ENCODE peak calls at places on chromosomes 3 and 15, in four cellular contexts. H is HEK293T, R is GM12878, Q is K562. T is an unnamed sample.

GRCh38 chr3:141066593-141066860 is 15.4 kb downstream of the SPSB4 start:
- DNase-seq in H (no peak), R (no peak), Q (no peak), T (no peak)

GRCh38 chr3:65636326-65636725 is 402.4 kb downstream of the MAGI1 start:
- DNase-seq in H (no peak), R (no peak), Q (no peak), T (no peak)

GRCh38 chr3:28247286-28247685 is 5.9 kb downstream of the CMC1 start:
- DNase-seq in H (no peak), R (no peak), Q (no peak), T (no peak)

GRCh38 chr3:151751161-151751560 is 17.4 kb downstream of the AADACL2 start:
- DNase-seq in H (no peak), R (no peak), Q (no peak), T (no peak)

GRCh38 chr3:46664188-46664970 is 29.1 kb downstream of the ALS2CL start:
- DNase-seq in H (no peak), R (no peak), Q (no peak), T (no peak)

GRCh38 chr3:171228228-171228627 is 201.7 kb upstream of the SLC2A2 start:
- DNase-seq in H (no peak), R (no peak), Q (no peak), T (no peak)

GRCh38 chr3:73480187-73480672 is 144.5 kb downstream of the PDZRN3 start:
- DNase-seq in H (no peak), R (no peak), Q (no peak), T (no peak)

GRCh38 chr15:48555244-48555804 is 90.2 kb downstream of the FBN1 start:
- DNase-seq in H (no peak), R (no peak), Q (no peak), T (no peak)

DNA sequence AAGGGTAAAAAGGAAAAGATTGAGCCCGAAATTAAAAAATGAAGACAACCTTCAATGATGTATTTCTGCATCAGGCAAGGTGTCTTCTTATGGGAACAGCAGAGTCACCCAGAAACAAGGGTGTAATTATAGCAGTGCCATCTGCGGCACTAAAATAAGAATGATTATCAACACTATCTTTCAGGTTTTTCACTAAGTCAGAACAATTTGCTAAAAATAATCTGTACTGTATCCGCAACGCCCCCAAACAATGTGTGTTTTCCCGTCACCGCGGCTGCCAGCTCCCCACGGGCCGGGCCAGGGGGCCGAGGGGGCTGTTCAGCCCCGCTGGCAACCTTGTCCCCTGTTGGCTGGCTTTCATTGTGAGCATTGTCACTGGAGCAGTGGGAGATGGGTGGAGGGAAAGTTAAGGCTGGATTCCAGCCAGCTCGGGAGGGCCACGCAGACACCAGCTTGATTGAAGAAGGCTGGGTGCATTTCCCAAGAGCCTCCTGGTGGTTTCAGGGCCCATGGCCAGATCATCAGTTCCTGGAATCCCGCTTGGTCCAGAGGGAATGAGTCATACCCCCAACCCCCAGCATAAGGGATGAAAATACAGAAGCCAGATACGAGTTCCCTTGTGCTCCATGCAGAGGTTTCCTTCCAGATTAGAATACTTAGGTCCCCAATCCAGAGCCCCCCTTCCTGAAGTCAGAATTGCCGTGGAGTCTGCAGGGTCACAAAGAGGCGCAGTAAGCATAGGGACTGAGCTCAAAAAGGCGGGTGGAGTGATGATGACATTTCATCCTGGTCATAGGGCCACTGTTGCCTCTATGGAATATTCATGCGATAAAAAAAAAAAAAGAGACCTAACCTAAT is 90.2 kb upstream of the KLF13 start:
- DNase-seq in H (peak), R (no peak), Q (peak), T (no peak)
- TF ChIP-seq SP1 in H (no peak), R (peak), Q (no peak), T (no peak)

GRCh38 chr3:190368871-190369270 is 19.1 kb upstream of the CLDN16 start:
- DNase-seq in H (no peak), R (no peak), Q (no peak), T (no peak)
- TF ChIP-seq SP1 in H (no peak), R (no peak), Q (no peak), T (no peak)

GRCh38 chr3:149586871-149587270 is 71.0 kb downstream of the WWTR1 start:
- DNase-seq in H (no peak), R (no peak), Q (no peak), T (no peak)
- TF ChIP-seq SP1 in H (no peak), R (no peak), Q (no peak), T (no peak)

GRCh38 chr3:142180761-142181362 is 31.5 kb upstream of the TFDP2 start:
- DNase-seq in H (peak), R (no peak), Q (peak), T (peak)
- TF ChIP-seq SP1 in H (no peak), R (no peak), Q (no peak), T (no peak)

DNA sequence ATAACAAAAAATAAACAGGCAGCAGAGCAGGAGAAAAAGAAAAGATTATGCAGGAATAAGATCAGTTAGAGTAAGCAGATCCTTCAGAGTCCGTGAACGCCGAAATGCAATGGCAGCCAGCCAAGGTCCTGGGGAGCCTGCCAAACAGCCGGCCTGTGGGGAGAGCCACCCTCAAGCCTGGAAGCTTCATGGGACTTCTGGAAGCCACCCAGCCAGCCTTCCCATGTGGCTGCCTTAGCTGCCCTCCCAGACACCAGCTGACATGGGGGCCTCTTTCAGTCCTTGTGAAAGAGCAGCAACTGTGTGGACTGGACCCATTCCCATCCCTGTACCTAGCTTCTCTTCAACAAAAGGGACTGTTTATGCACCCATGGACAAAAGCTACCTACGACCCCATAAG is 64.9 kb upstream of the RAD18 start:
- DNase-seq in H (no peak), R (no peak), Q (no peak), T (no peak)
- TF ChIP-seq SP1 in H (no peak), R (no peak), Q (no peak), T (no peak)

GRCh38 chr3:157633241-157633640 is 130.0 kb upstream of the VEPH1 start:
- DNase-seq in H (no peak), R (no peak), Q (no peak), T (no peak)
- TF ChIP-seq SP1 in H (no peak), R (no peak), Q (no peak), T (no peak)

GRCh38 chr3:119346076-119346496 is 51.9 kb downstream of the ARHGAP31 start:
- DNase-seq in H (no peak), R (no peak), Q (no peak), T (no peak)
- TF ChIP-seq SP1 in H (no peak), R (no peak), Q (no peak), T (no peak)

GRCh38 chr3:106707347-106707746 is 669.9 kb upstream of the CCDC54 start:
- DNase-seq in H (no peak), R (no peak), Q (no peak), T (no peak)

GRCh38 chr3:106710596-106710995 is 666.6 kb upstream of the CCDC54 start:
- DNase-seq in H (no peak), R (no peak), Q (no peak), T (no peak)

GRCh38 chr3:106714400-106714799 is 662.8 kb upstream of the CCDC54 start:
- DNase-seq in H (no peak), R (no peak), Q (no peak), T (no peak)

GRCh38 chr3:106717178-106717780 is 660.0 kb upstream of the CCDC54 start:
- DNase-seq in H (no peak), R (no peak), Q (no peak), T (no peak)

DNA sequence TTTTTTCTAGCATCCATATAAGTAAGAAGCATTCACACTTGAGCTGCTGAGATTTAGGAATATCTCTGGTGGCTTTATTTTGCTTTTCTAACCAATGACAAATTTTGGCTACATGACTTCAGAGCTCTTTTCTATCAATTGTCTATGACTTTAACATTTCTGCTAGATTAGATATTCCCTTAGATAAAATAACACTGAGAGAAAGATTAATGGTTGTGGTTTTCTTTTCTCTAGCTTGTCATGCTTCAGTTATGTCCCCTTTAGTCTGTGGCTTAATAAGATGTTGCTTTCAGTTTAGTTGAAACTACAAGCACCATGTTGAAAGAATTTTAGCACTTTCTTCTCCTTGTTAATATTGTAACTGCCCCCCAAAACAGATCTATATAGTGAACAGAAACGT is 665.6 kb upstream of the CCDC54 start:
- DNase-seq in H (no peak), R (no peak), Q (no peak), T (no peak)
- TF ChIP-seq SP1 in H (no peak), R (no peak), Q (no peak), T (no peak)